ENCODE peak calls at places on chromosomes 12 and 14, in five cellular contexts. V is GM23248, A is neural progenitor cell, G is SK-N-SH, H is colonic mucosa. K is an unnamed sample.

GRCh38 chr12:14263742-14264141 is 101.7 kb upstream of the ATF7IP start:
- DNase-seq in V (no peak), A (no peak), G (no peak), H (no peak), K (no peak)

GRCh38 chr12:116339800-116340371 is 62.4 kb upstream of the MED13L start:
- DNase-seq in V (peak; percentile 84), A (no peak), G (no peak), H (no peak), K (no peak)

GRCh38 chr12:57218030-57218853 is 1.6 kb downstream of the NXPH4 start:
- DNase-seq in V (peak; percentile 64), A (no peak), G (peak; percentile 50), H (no peak), K (no peak)

GRCh38 chr12:47993491-47993890 is 10.8 kb downstream of the COL2A1 start:
- DNase-seq in V (no peak), A (no peak), G (no peak), H (no peak), K (no peak)

GRCh38 chr14:55446833-55447232 is 6.4 kb upstream of the TBPL2 start:
- DNase-seq in V (peak; percentile 93), A (no peak), G (no peak), H (no peak), K (peak; percentile 42)

GRCh38 chr12:65962921-65963883 is 138.9 kb downstream of the HMGA2 start:
- DNase-seq in V (no peak), A (peak; percentile 45), G (peak; percentile 5), H (peak; percentile 41), K (no peak)

GRCh38 chr12:2382391-2383155 is 329.8 kb downstream of the CACNA1C start:
- DNase-seq in V (peak; percentile 36), A (no peak), G (no peak), H (no peak), K (peak; percentile 40)

GRCh38 chr12:51361419-51362016 is 15.0 kb upstream of the CELA1 start:
- DNase-seq in V (no peak), A (no peak), G (no peak), H (no peak), K (no peak)

GRCh38 chr12:32083489-32083888 is 23.2 kb upstream of the BICD1 start:
- DNase-seq in V (peak; percentile 85), A (no peak), G (no peak), H (no peak), K (peak; percentile 83)

GRCh38 chr12:41008472-41008871 is 179.6 kb upstream of the PDZRN4 start:
- DNase-seq in V (no peak), A (no peak), G (no peak), H (no peak), K (no peak)
- H3K9me3 ChIP-seq in V (no peaks in the 10 kb centered on the region), A (peaks cover 16% of the 10 kb centered on the region), G (peaks cover 28% of the 10 kb centered on the region), H (no peaks in the 10 kb centered on the region), K (peaks cover 78% of the 10 kb centered on the region)

DNA sequence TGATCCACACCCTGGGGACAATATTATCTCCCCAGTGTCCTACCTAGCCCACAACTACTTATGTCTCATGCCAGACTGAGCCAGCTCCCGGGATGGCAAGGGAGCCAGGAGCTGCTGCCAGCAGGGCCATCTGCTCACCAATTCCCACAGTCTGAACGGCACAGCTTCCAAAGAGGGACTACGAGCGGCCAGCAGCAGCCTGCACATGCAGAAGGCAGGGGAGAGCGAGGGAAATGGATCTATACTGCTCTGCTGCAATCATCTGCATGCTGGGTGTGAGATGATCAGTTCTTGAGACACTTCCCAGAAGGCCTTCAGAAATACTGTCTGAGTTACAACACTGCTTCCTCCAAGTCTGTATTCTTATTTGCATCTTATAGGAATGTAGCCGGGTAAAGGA is 11.1 kb downstream of the SSH1 start:
- DNase-seq in V (peak; percentile 75), A (no peak), G (peak; percentile 81), H (no peak), K (no peak)
- H3K9ac ChIP-seq in V (peak overlapping the region; percentile 54), A (no peak overlapping the region), G (no peak overlapping the region), H (peak overlapping the region; percentile 12), K (peak overlapping the region; percentile 17)

GRCh38 chr12:92465786-92466185 is 237.0 kb upstream of the PLEKHG7 start:
- DNase-seq in V (no peak), A (no peak), G (no peak), H (no peak), K (no peak)
- H3K4me3 ChIP-seq in V (no peak overlapping the region), A (no peak overlapping the region), G (no peak overlapping the region), H (no peak overlapping the region), K (no peak overlapping the region)

GRCh38 chr12:27478949-27479348 is 32.4 kb downstream of the SMCO2 start:
- DNase-seq in V (no peak), A (no peak), G (no peak), H (no peak), K (no peak)
- H3K9me3 ChIP-seq in V (peaks cover 7% of the 10 kb centered on the region), A (peaks cover 13% of the 10 kb centered on the region), G (peaks cover 15% of the 10 kb centered on the region), H (no peaks in the 10 kb centered on the region), K (peaks cover 26% of the 10 kb centered on the region)

GRCh38 chr14:90985601-90986242 is 74.7 kb downstream of the RPS6KA5 start:
- DNase-seq in V (no peak), A (no peak), G (no peak), H (no peak), K (no peak)
- H3K9ac ChIP-seq in V (no peak overlapping the region), A (no peak overlapping the region), G (no peak overlapping the region), H (no peak overlapping the region), K (no peak overlapping the region)

GRCh38 chr14:105071942-105072341 is 6.7 kb upstream of the GPR132 start:
- DNase-seq in V (no peak), A (no peak), G (no peak), H (no peak), K (no peak)
- H3K4me3 ChIP-seq in V (no peak overlapping the region), A (no peak overlapping the region), G (no peak overlapping the region), H (no peak overlapping the region), K (no peak overlapping the region)

GRCh38 chr14:60508707-60509437 is at the start of gene SIX6:
- DNase-seq in V (peak; percentile 39), A (peak; percentile 95), G (peak; percentile 77), H (no peak), K (peak; percentile 36)

GRCh38 chr14:60506985-60507829 is 1.7 kb upstream of the SIX6 start:
- DNase-seq in V (no peak), A (peak; percentile 54), G (peak; percentile 41), H (no peak), K (no peak)

GRCh38 chr14:60506462-60506984 is 2.4 kb upstream of the SIX6 start:
- DNase-seq in V (no peak), A (peak; percentile 49), G (peak; percentile 43), H (no peak), K (no peak)

GRCh38 chr14:60509438-60510253 is 700 bp downstream of the SIX6 start:
- DNase-seq in V (no peak), A (peak; percentile 68), G (peak; percentile 67), H (no peak), K (no peak)

GRCh38 chr14:60508363-60508706 is 611 bp upstream of the SIX6 start:
- DNase-seq in V (no peak), A (no peak), G (peak; percentile 61), H (no peak), K (no peak)
- H3K9me3 ChIP-seq in V (no peaks in the 10 kb centered on the region), A (no peaks in the 10 kb centered on the region), G (no peaks in the 10 kb centered on the region), H (no peaks in the 10 kb centered on the region), K (no peaks in the 10 kb centered on the region)

GRCh38 chr14:76138119-76138757 is 13.5 kb upstream of the GPATCH2L start:
- DNase-seq in V (no peak), A (peak; percentile 51), G (peak; percentile 47), H (no peak), K (no peak)
- H3K9ac ChIP-seq in V (no peak overlapping the region), A (no peak overlapping the region), G (no peak overlapping the region), H (no peak overlapping the region), K (no peak overlapping the region)

GRCh38 chr14:96261772-96262485 is 5.9 kb downstream of the BDKRB1 start:
- DNase-seq in V (no peak), A (no peak), G (no peak), H (no peak), K (no peak)

GRCh38 chr14:96263347-96264199 is 7.6 kb downstream of the BDKRB1 start:
- DNase-seq in V (no peak), A (no peak), G (no peak), H (peak; percentile 67), K (no peak)

GRCh38 chr14:96261053-96261452 is 5.0 kb downstream of the BDKRB1 start:
- DNase-seq in V (no peak), A (no peak), G (no peak), H (no peak), K (no peak)

GRCh38 chr14:96257900-96258299 is 1.9 kb downstream of the BDKRB1 start:
- DNase-seq in V (no peak), A (no peak), G (no peak), H (no peak), K (no peak)

GRCh38 chr14:96260341-96260821 is 4.4 kb downstream of the BDKRB1 start:
- DNase-seq in V (peak; percentile 84), A (no peak), G (no peak), H (no peak), K (peak; percentile 94)
- H3K4me3 ChIP-seq in V (no peak overlapping the region), A (no peak overlapping the region), G (no peak overlapping the region), H (no peak overlapping the region), K (no peak overlapping the region)

GRCh38 chr14:48771717-48772116 is 814.5 kb downstream of the RPS29 start:
- DNase-seq in V (no peak), A (no peak), G (no peak), H (no peak), K (no peak)
- H3K9me3 ChIP-seq in V (no peaks in the 10 kb centered on the region), A (no peaks in the 10 kb centered on the region), G (no peaks in the 10 kb centered on the region), H (no peaks in the 10 kb centered on the region), K (peaks cover 9% of the 10 kb centered on the region)